ENCODE peak calls at places on chromosomes 13 and 19, in six cellular contexts. A is endothelial cell of umbilical vein, D is A549, S is K562, K is H1, C is WTC11. R is an unnamed sample.

GRCh38 chr19:35353635-35354034 is 4.6 kb upstream of the FFAR3 start:
- DNase-seq in C (no peak), D (no peak), A (no peak), K (peak), S (peak), R (no peak)

GRCh38 chr13:26184791-26185250 is 37.3 kb downstream of the RNF6 start:
- DNase-seq in C (peak), K (peak), D (peak), S (peak), A (peak), R (peak)

GRCh38 chr13:99227909-99228688 is 27.4 kb downstream of the UBAC2 start:
- DNase-seq in A (no peak), C (no peak), D (no peak), S (no peak), K (no peak), R (no peak)

GRCh38 chr19:41431426-41432386 is 4.5 kb upstream of the B3GNT8 start:
- DNase-seq in D (no peak), K (no peak), S (peak), C (no peak), A (peak), R (peak)

GRCh38 chr19:18320865-18321728 is 1.8 kb downstream of the LSM4 start:
- DNase-seq in C (no peak), A (peak), S (no peak), K (no peak), D (no peak), R (no peak)

GRCh38 chr19:11451327-11451941 is 16.0 kb downstream of the PRKCSH start:
- DNase-seq in S (no peak), K (no peak), D (no peak), C (no peak), A (no peak), R (no peak)

GRCh38 chr19:41367848-41368301 is 3.9 kb upstream of the B9D2 start:
- DNase-seq in A (peak), K (no peak), C (no peak), D (peak), S (peak), R (no peak)

GRCh38 chr19:7505288-7505681 is 10.6 kb upstream of the ZNF358 start:
- DNase-seq in D (no peak), A (no peak), S (no peak), C (peak), K (no peak), R (no peak)

GRCh38 chr19:11813801-11814706 is at the start of gene ZNF440:
- DNase-seq in D (no peak), C (peak), K (peak), A (peak), S (peak), R (peak)

GRCh38 chr19:383922-384800 is 24.8 kb downstream of the C2CD4C start:
- DNase-seq in C (peak), S (peak), A (peak), K (peak), D (no peak), R (peak)

DNA sequence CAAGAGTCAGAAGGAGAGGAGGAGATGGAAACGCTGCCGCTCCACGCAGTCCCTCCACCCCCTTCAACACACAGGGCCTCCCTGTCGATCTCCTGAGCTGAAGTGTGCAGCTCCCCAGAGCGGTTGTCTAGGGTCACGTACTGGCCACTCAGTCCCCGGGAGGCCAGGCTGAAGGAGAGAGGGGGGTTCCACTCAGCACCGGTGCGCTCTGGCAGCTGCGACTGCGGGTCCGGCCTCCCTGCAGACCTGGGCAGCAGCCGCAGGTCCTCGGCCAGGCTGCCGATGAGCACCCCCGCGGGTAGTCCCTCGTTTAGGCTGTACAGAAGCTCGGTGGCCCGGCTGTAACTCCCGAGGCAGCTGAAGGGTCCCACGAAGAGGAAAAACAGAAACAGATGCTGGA is 2.1 kb downstream of the PCDH20 start:
- DNase-seq in K (peak), D (no peak), C (peak), S (no peak), A (no peak), R (no peak)
- TF ChIP-seq JUN in K (no peak), D (no peak), C (no peak), S (no peak), A (no peak), R (no peak)

DNA sequence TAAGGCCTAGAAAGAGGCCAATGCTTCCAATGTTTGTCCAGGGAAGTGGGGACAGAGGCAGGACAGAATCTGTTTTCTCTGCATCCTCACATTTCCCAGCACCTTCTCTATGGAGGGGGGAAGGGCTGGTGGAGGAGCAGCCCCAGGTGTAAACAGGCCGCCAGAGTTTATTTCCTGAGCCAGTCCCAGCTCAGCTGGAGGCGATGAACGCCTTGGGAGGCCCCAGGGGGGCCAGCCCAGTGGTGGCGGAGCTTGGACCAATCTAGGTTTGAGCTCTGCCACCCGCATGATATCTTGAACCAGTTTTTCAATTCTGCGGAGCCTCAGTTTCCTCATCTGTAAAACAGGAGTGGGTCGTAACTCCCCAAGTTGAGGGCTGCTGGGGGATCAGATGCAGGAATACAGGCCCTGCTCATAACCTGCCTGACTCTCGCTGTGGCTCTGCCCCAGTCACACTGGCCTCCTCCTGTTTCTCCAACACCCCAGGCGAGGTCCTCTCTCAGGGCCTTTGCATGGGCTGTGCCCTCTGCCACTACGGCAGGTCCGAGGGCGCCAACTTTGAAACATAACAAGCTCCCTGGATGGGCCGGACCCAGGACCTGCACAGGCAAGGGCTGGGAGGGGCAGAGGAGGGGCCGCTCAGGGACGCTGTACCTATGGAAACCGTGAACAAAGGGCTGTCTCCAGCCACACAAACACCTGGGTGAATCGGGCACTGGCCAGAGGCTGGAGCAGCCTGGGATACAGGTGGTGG is 1.1 kb downstream of the TNFAIP8L1 start:
- DNase-seq in K (no peak), S (no peak), C (no peak), D (no peak), A (no peak), R (peak)
- TF ChIP-seq JUN in K (no peak), S (no peak), C (no peak), D (no peak), A (no peak), R (no peak)

GRCh38 chr13:20442798-20443381 is 82.8 kb downstream of the CRYL1 start:
- DNase-seq in D (no peak), S (no peak), A (no peak), C (no peak), K (no peak), R (no peak)

GRCh38 chr13:20439261-20439660 is 86.4 kb downstream of the CRYL1 start:
- DNase-seq in D (no peak), K (no peak), C (no peak), A (no peak), S (no peak), R (no peak)

GRCh38 chr13:20441066-20441465 is 84.6 kb downstream of the CRYL1 start:
- DNase-seq in K (no peak), C (no peak), A (no peak), S (no peak), D (no peak), R (no peak)

GRCh38 chr13:20442370-20442769 is 83.3 kb downstream of the CRYL1 start:
- DNase-seq in S (no peak), D (no peak), K (no peak), A (no peak), C (no peak), R (no peak)

DNA sequence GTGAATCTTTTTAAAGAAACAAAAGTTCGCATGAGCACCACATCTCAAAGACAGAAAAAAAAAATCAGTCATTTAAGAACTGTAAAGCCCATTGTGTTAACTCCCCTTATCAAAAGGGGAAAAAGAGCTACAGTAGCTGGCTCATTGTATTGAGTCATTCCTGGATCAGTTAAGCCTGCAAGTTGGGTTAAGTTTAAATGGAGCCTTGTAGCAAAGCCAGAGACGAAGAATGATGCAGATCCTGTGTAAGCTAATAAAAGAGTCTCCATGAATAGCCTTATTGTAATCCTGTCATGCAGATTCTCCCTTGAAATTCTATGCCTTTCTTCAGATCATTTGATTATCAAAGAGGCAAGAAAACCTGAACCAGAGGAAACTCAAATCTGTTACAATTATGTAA is 83.8 kb downstream of the CRYL1 start:
- DNase-seq in A (no peak), D (no peak), C (no peak), S (no peak), K (no peak), R (no peak)
- TF ChIP-seq JUN in A (no peak), D (no peak), C (no peak), S (no peak), K (no peak), R (no peak)

DNA sequence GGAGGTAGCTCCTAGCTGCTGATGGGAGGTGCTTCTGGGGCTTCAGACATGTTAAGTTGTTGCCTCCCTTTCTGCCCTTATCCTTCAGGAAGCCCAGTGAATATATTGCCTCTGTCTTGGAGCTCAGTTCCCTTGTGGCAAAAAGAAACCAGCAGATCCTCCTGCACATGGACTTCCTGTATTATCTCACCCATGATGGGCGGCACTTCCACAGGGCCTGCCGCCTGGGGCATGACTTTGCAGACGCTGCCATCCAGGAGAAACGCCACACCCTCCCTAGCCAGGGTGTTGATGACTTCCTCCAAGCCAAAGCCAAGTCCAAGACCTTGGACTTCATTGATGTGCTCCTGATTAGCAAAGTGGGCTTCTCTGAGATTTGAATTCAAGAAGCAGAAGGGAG is 6.0 kb upstream of the CYP4F12 start:
- DNase-seq in C (no peak), S (no peak), D (no peak), K (no peak), A (no peak), R (no peak)
- TF ChIP-seq JUN in C (no peak), S (no peak), D (no peak), K (no peak), A (no peak), R (no peak)

DNA sequence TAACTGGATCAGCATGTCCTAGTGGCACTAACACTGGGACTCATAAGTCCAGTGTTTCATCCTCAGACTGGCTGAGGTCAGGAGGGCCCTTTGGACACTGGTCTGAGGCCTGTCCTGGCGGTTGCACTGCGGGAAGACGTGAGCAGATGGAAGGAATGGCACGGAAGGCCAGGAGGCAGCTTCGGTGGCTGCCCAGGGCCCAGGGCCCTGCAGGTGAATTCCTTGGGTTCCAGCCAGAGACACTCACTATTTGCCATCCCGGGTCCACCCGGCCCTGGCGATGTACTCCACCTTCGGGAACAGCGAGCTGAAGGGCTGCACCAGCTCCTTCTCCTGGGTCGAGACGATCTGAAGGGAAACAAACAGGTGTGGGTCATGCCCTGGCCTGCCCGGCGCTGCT is 26.3 kb downstream of the DPP9 start:
- DNase-seq in K (no peak), C (no peak), D (no peak), S (no peak), A (no peak), R (no peak)
- TF ChIP-seq JUN in K (no peak), C (no peak), D (no peak), S (no peak), A (no peak), R (no peak)

GRCh38 chr13:100646030-100646673 is 28.4 kb downstream of the TMTC4 start:
- DNase-seq in D (peak), A (peak), C (peak), S (peak), K (no peak), R (peak)
- TF ChIP-seq JUN in D (no peak), A (no peak), C (no peak), S (no peak), K (no peak), R (no peak)